ENCODE peak calls at places on chromosome 17, in four cellular contexts. G is glutamatergic neuron, O is mesothelial cell of epicardium, N is OCI-LY7. Q is an unnamed sample.

GRCh38 chr17:79923974-79924638 is 84.9 kb upstream of the CBX4 start:
- DNase-seq in N (peak), G (peak), O (peak), Q (peak)

GRCh38 chr17:82097919-82098168 is 192 bp downstream of the FASN start:
- DNase-seq in N (no peak), G (no peak), O (no peak), Q (no peak)

GRCh38 chr17:64134996-64135395 is 5.1 kb upstream of the ERN1 start:
- DNase-seq in N (no peak), G (no peak), O (no peak), Q (no peak)

GRCh38 chr17:60442271-60443201 is 20.2 kb downstream of the CHCT1 start:
- DNase-seq in O (no peak), G (no peak), N (no peak), Q (no peak)

GRCh38 chr17:13702266-13702665 is 100.5 kb upstream of the HS3ST3A1 start:
- DNase-seq in G (no peak), O (no peak), N (no peak), Q (no peak)

GRCh38 chr17:20896153-20896649 is 146.6 kb downstream of the USP22 start:
- DNase-seq in G (no peak), N (no peak), O (no peak), Q (no peak)

GRCh38 chr17:32519769-32520701 is 33.2 kb downstream of the CDK5R1 start:
- DNase-seq in N (no peak), G (peak), O (no peak), Q (no peak)

GRCh38 chr17:82047379-82047778 is 4.2 kb downstream of the RFNG start:
- DNase-seq in G (no peak), N (no peak), O (no peak), Q (no peak)

GRCh38 chr17:82648761-82649474 is 674 bp upstream of the WDR45B start:
- DNase-seq in G (peak), N (peak), O (peak), Q (peak)

GRCh38 chr17:47315451-47316266 is 8.1 kb upstream of the EFCAB13 start:
- DNase-seq in G (peak), N (peak), O (no peak), Q (no peak)

GRCh38 chr17:76562734-76563148 is 22.9 kb downstream of the PRCD start:
- DNase-seq in G (no peak), N (no peak), O (no peak), Q (no peak)

GRCh38 chr17:82863941-82864720 is 24.3 kb upstream of the ZNF750 start:
- DNase-seq in N (peak), O (no peak), G (no peak), Q (no peak)

GRCh38 chr17:27443491-27443890 is 12.8 kb upstream of the KSR1 start:
- DNase-seq in O (no peak), N (no peak), G (no peak), Q (no peak)

GRCh38 chr17:78012428-78012827 is 53.9 kb downstream of the TNRC6C start:
- DNase-seq in N (no peak), G (no peak), O (no peak), Q (no peak)

GRCh38 chr17:5234645-5235576 is at the start of gene SCIMP:
- DNase-seq in G (no peak), N (peak), O (no peak), Q (no peak)

GRCh38 chr17:61635913-61636432 is 45.0 kb upstream of the NACA2 start:
- DNase-seq in O (no peak), G (peak), N (peak), Q (peak)

GRCh38 chr17:77721823-77722160 is 236.7 kb upstream of the TNRC6C start:
- DNase-seq in O (no peak), N (no peak), G (no peak), Q (no peak)

GRCh38 chr17:4230142-4230541 is 33.6 kb downstream of the ANKFY1 start:
- DNase-seq in N (no peak), G (no peak), O (no peak), Q (no peak)

GRCh38 chr17:41329279-41329925 is 13.9 kb upstream of the KRTAP17-1 start:
- DNase-seq in O (peak), G (peak), N (peak), Q (peak)

GRCh38 chr17:73262676-73263642 is 1.3 kb upstream of the CPSF4L start:
- DNase-seq in G (no peak), O (no peak), N (no peak), Q (no peak)

GRCh38 chr17:44235583-44235936 is 16.1 kb upstream of the UBTF start:
- DNase-seq in N (no peak), O (no peak), G (no peak), Q (no peak)

GRCh38 chr17:62827722-62828498 is 19.8 kb upstream of the MARCHF10 start:
- DNase-seq in G (no peak), O (no peak), N (no peak), Q (no peak)

GRCh38 chr17:49241763-49242312 is 11.3 kb upstream of the PHOSPHO1 start:
- DNase-seq in N (no peak), G (no peak), O (no peak), Q (no peak)

GRCh38 chr17:81868674-81869220 is 2.4 kb downstream of the ARHGDIA start:
- DNase-seq in G (no peak), O (no peak), N (peak), Q (no peak)

GRCh38 chr17:81858967-81859905 is 1.1 kb downstream of the P4HB start:
- DNase-seq in N (peak), O (no peak), G (no peak), Q (no peak)

GRCh38 chr17:48102700-48103378 is 1.6 kb upstream of the CBX1 start:
- DNase-seq in O (no peak), N (peak), G (no peak), Q (no peak)

GRCh38 chr17:81286491-81287145 is 8.5 kb downstream of the SLC38A10 start:
- DNase-seq in O (no peak), G (no peak), N (no peak), Q (no peak)

GRCh38 chr17:63950940-63951907 is 19.1 kb upstream of the CD79B start:
- DNase-seq in O (peak), N (peak), G (no peak), Q (no peak)

GRCh38 chr17:2233441-2233947 is 70.1 kb downstream of the SMG6 start:
- DNase-seq in G (no peak), O (no peak), N (no peak), Q (no peak)

GRCh38 chr17:2238432-2239169 is 65.0 kb downstream of the SMG6 start:
- DNase-seq in N (peak), G (no peak), O (no peak), Q (no peak)

GRCh38 chr17:2237960-2238359 is 65.6 kb downstream of the SMG6 start:
- DNase-seq in G (no peak), N (no peak), O (no peak), Q (no peak)

GRCh38 chr17:2237521-2237921 is 66.1 kb downstream of the SMG6 start:
- DNase-seq in O (no peak), G (no peak), N (no peak), Q (no peak)

GRCh38 chr17:2235792-2236365 is 67.7 kb downstream of the SMG6 start:
- DNase-seq in G (no peak), O (no peak), N (peak), Q (no peak)
- TF ChIP-seq CTCF in G (no peak), O (no peak), N (no peak), Q (no peak)

DNA sequence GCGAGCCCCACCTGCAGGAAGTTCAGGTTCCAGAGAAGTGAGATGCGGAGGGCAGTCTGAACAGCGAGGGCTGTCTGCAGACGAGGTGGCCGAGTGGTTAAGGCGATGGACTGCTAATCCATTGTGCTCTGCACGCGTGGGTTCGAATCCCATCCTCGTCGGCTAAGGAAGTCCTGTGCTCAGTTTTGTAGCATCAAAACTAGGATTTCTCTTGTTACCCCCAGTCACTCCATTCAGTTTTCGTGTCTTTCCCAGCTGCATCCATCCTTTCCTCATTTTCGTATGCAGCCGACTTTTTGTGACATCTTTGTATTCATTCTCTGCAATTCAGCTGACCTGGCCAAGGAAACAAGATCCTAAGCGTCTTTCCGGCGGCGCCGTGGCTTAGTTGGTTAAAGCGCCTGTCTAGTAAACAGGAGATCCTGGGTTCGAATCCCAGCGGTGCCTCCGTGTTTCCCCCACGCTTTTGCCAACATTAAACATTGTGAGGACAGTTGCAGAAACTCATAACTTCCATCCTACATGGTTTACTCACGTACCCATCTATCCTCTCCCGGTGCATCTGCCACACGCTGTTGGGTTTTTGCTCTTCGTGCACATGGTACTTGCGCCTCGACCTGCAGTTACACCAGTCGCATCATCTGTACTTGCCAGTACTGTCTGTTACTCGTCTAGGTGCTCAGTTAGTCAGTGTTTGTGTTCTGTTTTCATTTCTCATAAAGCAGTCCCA is 3.0 kb downstream of the BORCS6 start:
- DNase-seq in O (peak), N (peak), G (peak), Q (peak)
- TF ChIP-seq CTCF in O (no peak), N (peak), G (no peak), Q (peak)

DNA sequence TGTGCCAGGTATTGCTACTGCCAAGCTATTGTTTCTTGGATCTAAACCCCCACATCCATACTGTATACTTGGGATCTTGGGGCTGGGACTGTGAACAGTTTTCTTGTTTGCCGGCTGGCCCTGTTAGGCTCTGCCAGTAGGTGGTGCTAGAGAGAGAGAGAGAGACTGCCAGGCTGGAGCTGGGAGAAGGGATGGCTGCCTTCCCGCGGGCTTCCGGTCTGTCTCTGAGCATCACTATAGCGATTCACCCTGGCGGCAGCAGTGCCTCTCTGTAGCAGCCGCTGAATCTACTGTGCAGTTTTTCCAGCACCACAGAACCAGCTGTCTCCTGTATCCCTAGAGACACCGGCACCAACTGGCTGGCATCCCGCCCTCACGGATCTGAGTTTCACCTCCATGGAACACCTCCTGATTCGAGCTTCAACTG is 201.2 kb downstream of the UTP18 start:
- DNase-seq in G (peak), O (peak), N (peak), Q (peak)
- TF ChIP-seq CTCF in G (peak), O (no peak), N (peak), Q (peak)

DNA sequence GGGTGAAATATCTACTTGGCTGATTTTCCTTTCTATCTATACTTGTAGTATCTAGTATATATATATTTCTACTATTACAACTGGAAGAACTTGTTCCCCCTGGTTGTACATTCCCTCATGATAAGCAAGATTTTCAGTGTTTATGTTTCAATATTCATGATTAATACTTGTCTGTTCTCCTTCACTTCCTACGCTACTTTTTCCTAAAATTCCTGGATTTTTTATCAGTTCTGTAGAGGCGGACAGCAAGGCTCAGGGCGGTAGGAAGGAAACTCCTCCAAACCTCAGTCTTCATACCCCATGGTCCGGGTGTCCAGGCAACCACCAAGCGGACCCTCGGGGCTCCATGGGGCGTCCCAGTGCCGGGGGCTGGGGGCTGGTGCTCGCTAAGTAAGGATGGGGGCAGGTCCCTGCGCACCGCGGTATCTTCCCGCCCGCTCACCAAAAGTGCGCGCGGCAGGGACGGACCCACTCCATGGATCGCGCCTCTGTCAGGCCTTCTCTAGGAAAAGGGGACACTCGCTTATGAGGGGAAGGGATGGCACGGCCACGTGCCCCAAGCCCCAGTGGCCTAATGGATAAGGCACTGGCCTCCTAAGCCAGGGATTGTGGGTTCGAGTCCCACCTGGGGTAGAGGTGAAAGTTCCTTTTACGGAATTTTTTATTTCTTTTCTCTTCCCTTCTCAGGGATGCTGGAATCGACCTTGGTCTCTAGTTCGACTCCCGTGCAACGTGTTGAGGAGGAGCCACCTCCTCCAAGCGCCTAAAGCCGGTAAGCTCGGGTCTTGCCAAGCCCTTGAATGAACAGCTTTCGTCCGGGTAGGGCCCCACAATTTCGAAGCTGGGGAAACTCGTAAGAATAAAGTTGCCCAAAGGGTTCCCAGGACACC is 13.2 kb downstream of the ATP5PD start:
- DNase-seq in O (peak), N (peak), G (peak), Q (peak)
- TF ChIP-seq CTCF in O (no peak), N (no peak), G (no peak), Q (no peak)

GRCh38 chr17:70629902-70630301 is 460.6 kb downstream of the KCNJ2 start:
- DNase-seq in O (no peak), N (peak), G (no peak), Q (no peak)
- TF ChIP-seq CTCF in O (peak), N (peak), G (no peak), Q (peak)